ENCODE peak calls at places on chromosomes 2 and 18, in four cellular contexts. K, A, S and G are unnamed samples.
A peak's percentile ranks its signal among the peaks of the same experiment; 100 is the strongest.

GRCh38 chr2:43944915-43945314 is 50.9 kb downstream of the LRPPRC start:
- DNase-seq in K (no peak), S (no peak), A (no peak), G (no peak)

GRCh38 chr2:200784215-200784614 is 27.5 kb upstream of the BZW1 start:
- DNase-seq in A (no peak), S (no peak), K (no peak), G (no peak)

GRCh38 chr2:240437861-240438809 is 2.7 kb downstream of the GPC1 start:
- DNase-seq in K (peak; percentile 53), A (peak; percentile 91), S (peak; percentile 52), G (peak; percentile 80)

GRCh38 chr18:78720456-78721250 is 259.0 kb upstream of the SALL3 start:
- DNase-seq in K (no peak), S (no peak), A (no peak), G (no peak)

GRCh38 chr18:36580874-36581750 is 247.7 kb downstream of the TPGS2 start:
- DNase-seq in A (no peak), S (peak; percentile 60), K (no peak), G (no peak)

GRCh38 chr2:2635025-2635528 is 304.0 kb upstream of the MYT1L start:
- DNase-seq in A (no peak), K (no peak), S (no peak), G (no peak)

GRCh38 chr2:128306081-128306930 is 12.4 kb downstream of the HS6ST1 start:
- DNase-seq in A (peak; percentile 69), K (no peak), S (no peak), G (peak; percentile 69)

GRCh38 chr2:217870528-217871011 is 132.2 kb downstream of the TNS1 start:
- DNase-seq in K (peak; percentile 72), S (no peak), A (no peak), G (no peak)

GRCh38 chr18:13574761-13575160 is 151.6 kb downstream of the FAM210A start:
- DNase-seq in A (no peak), S (no peak), K (no peak), G (no peak)

GRCh38 chr2:188042412-188042811 is 249.3 kb upstream of the GULP1 start:
- DNase-seq in K (no peak), S (no peak), A (no peak), G (no peak)

GRCh38 chr2:20618468-20618885 is 32.4 kb downstream of the HS1BP3 start:
- DNase-seq in S (peak; percentile 82), A (no peak), K (peak; percentile 66), G (peak; percentile 65)

GRCh38 chr2:218780851-218781690 is 876 bp upstream of the CYP27A1 start:
- DNase-seq in A (no peak), K (no peak), S (no peak), G (no peak)

GRCh38 chr2:64455545-64455944 is 1.6 kb downstream of the LGALSL start:
- DNase-seq in S (no peak), A (no peak), K (peak; percentile 38), G (no peak)

GRCh38 chr2:233273120-233273519 is 21.6 kb downstream of the ATG16L1 start:
- DNase-seq in K (no peak), S (no peak), A (no peak), G (no peak)

GRCh38 chr2:108971661-108972566 is 17.1 kb downstream of the EDAR start:
- DNase-seq in S (no peak), A (peak; percentile 76), K (no peak), G (no peak)

GRCh38 chr2:17470855-17471641 is 47.2 kb downstream of the RAD51AP2 start:
- DNase-seq in K (no peak), A (peak; percentile 20), S (no peak), G (no peak)

GRCh38 chr2:118632921-118633320 is 214.5 kb downstream of the EN1 start:
- DNase-seq in K (no peak), A (no peak), S (no peak), G (no peak)

GRCh38 chr18:50953822-50954221 is 14.0 kb upstream of the ELAC1 start:
- DNase-seq in A (no peak), K (no peak), S (no peak), G (no peak)

GRCh38 chr2:74025971-74026612 is 41.4 kb downstream of the TET3 start:
- DNase-seq in S (no peak), K (no peak), A (no peak), G (no peak)

GRCh38 chr2:23521060-23521459 is 136.1 kb downstream of the KLHL29 start:
- DNase-seq in S (no peak), A (no peak), K (no peak), G (no peak)

GRCh38 chr2:48249093-48249492 is 280.9 kb upstream of the STON1 start:
- DNase-seq in S (no peak), K (no peak), A (no peak), G (no peak)

GRCh38 chr2:118689456-118689855 is 158.0 kb downstream of the EN1 start:
- DNase-seq in A (no peak), S (no peak), K (no peak), G (no peak)

GRCh38 chr2:153101187-153101586 is 377.4 kb downstream of the RPRM start:
- DNase-seq in S (no peak), A (no peak), K (no peak), G (no peak)

GRCh38 chr2:112706170-112706664 is 14.6 kb upstream of the NT5DC4 start:
- DNase-seq in S (no peak), A (peak; percentile 50), K (no peak), G (no peak)
- H3K4me1 ChIP-seq in S (no peaks in the 10 kb centered on the region), A (peaks cover 10% of the 10 kb centered on the region), K (no peaks in the 10 kb centered on the region), G (no peaks in the 10 kb centered on the region)

DNA sequence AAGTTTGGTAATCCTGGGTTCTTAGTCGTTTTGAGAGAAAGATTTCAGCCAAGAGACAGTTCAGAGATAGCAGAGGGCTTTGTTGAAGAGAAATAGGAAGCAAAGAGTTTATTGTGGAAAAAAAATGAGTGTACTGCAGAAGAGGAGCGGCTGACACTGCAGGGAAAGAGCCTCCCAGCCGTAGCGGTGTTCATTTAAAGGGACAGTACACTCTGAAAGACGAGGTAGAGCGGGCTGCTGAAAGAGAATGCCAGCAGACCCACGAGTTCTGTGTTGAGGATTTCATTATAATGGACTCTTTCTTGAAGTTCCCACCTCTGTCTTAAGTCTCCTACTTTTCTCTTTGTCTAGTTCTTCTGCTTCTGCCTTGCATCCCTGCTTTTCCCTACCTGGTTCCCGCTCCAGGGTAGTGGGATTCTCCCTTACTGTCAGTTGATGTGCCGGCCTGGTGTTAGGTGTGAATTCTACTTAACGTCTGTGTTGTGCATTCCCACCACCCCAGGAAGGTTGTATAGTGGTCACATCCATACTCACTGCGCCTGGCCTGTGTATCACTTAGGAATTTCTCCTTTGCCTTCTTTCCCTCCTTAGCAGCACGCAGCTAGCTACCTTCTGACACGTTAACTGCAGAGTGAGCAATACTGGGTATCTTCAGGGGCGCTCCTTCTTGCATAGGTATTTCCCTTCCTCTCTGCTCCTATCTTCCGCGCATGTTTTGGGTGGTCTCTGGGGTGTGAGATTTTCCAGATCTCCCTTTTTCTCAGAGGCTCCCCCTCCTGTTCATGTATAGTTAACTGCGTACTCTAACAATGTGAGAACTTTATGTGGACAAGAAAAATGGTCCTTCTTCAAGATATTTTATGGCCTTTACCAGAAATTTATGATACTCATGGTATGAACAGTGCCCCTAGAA is 164.5 kb downstream of the PTH2R start:
- DNase-seq in K (no peak), S (no peak), A (no peak), G (no peak)
- TF ChIP-seq CTCF in K (no peak), S (no peak), A (no peak), G (no peak)

DNA sequence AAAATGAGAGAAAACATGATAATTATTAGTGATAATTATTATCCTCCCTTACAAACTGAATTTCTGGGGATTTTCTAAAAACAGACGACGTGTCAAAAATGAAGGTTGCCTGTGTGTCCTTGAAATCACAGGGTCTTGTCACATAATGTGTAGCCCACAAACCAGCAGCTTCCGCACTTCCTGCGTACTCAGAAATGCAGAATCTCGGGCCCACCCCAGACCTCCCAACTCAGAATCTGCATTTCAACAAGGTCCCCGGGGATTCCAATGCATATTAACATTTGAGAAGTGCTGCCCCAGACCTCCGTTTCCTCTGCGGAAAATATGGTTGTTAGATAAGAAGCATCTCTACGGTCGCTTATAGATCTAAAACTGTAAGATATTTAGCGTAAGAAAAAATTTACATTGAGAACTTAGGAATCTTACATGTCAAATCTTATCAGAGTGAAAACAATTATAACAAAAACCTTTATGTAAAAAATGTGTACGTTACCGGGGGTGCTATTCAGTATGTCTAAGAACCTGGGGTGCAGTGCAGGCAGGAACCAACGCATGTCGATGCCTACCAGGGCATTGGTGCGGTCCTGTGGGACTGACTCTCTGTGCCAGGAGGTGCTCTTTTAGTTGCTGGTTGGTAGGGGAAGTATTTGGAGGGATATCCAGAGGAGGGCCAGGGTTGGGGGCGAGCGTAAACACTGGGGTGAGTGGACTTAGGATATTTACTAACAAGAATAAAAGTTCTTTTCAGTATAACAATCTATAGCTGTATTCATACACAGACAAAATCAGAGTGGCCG is 15.2 kb downstream of the CDKL4 start:
- DNase-seq in A (no peak), K (no peak), S (no peak), G (no peak)
- H3K4me3 ChIP-seq in A (no peak overlapping the region), K (peak overlapping the region; percentile 35), S (peak overlapping the region; percentile 10), G (peak overlapping the region; percentile 2)

GRCh38 chr18:3266062-3266608 is 4.2 kb downstream of the MYL12B start:
- DNase-seq in A (no peak), S (no peak), K (no peak), G (peak; percentile 58)

GRCh38 chr18:3273042-3273441 is 11.1 kb downstream of the MYL12B start:
- DNase-seq in K (no peak), A (no peak), S (no peak), G (no peak)

GRCh38 chr18:3269241-3269640 is 7.3 kb downstream of the MYL12B start:
- DNase-seq in A (no peak), S (no peak), K (no peak), G (no peak)

GRCh38 chr18:3268306-3268705 is 6.4 kb downstream of the MYL12B start:
- DNase-seq in K (no peak), S (no peak), A (no peak), G (no peak)

GRCh38 chr18:3269900-3270299 is 8.0 kb downstream of the MYL12B start:
- DNase-seq in A (no peak), S (no peak), K (no peak), G (no peak)
- H3K4me1 ChIP-seq in A (peaks cover 32% of the 10 kb centered on the region), S (peaks cover 54% of the 10 kb centered on the region), K (peaks cover 55% of the 10 kb centered on the region), G (peaks cover 54% of the 10 kb centered on the region)

GRCh38 chr2:46352621-46353020 is 55.4 kb downstream of the EPAS1 start:
- DNase-seq in S (no peak), K (no peak), A (no peak), G (no peak)
- TF ChIP-seq CTCF in S (peak; percentile 42), K (peak; percentile 39), A (no peak), G (peak; percentile 18)

DNA sequence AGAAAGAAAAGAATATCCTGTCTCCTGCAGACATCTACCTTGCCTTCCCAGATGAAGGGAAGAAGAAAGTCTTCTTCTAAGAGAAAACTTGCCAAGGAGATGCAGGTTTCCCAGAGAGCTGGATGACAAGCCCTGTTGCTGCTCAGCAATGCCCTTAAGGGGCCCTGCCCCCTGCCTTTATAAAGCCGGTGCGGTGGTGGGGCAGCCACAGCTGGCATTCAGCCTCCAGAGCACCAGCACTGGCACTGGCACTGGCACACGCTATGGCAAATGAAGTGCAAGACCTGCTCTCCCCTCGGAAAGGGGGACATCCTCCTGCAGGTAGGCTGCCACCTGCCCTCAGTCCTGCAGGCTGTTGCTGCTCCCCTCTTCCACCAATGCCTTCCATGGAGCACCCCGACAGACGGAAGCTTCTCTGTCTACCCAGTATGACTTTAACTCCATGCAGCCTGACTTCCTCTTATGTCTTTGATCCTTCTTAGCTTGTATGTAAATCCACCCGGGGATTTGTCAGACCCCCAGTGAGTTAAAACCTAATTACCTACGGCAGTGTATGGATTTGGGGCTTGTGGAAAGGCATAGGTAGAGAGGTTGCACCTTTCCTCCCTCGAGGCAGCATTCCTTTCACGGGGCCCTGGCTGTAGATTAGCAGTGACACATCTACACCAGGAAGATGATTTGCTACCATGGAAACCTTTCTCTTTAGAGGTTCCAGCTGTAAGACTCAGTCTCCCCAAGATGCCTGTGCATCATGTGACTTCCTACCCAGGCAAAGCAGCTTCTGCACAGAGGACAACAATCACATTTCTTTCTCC is at the start of gene DAPL1:
- DNase-seq in A (peak; percentile 1), S (no peak), K (no peak), G (no peak)
- H3K4me3 ChIP-seq in A (no peak within 1 kb of the TSS), S (peak within 1 kb of the TSS; percentile 20), K (no peak within 1 kb of the TSS), G (no peak within 1 kb of the TSS)